ENCODE peak calls at places on chromosomes 3 and 15, in four cellular contexts. K is stromal cell of bone marrow, C is NCI-H2081, S is erythroblast. Y is an unnamed sample.

GRCh38 chr3:160012108-160012507 is 23.5 kb downstream of the IL12A start:
- DNase-seq in K (no peak), C (no peak), S (peak; percentile 17), Y (peak; percentile 63)

GRCh38 chr3:55904716-55905115 is 417.6 kb upstream of the WNT5A start:
- DNase-seq in K (no peak), C (no peak), S (no peak), Y (no peak)

GRCh38 chr3:44120721-44121582 is 120.7 kb upstream of the TOPAZ1 start:
- DNase-seq in K (no peak), C (no peak), S (no peak), Y (no peak)

GRCh38 chr3:134353831-134354611 is 20.2 kb downstream of the AMOTL2 start:
- DNase-seq in K (no peak), C (no peak), S (no peak), Y (no peak)

GRCh38 chr3:185250247-185250646 is 3.6 kb downstream of the EHHADH start:
- DNase-seq in K (no peak), C (no peak), S (no peak), Y (no peak)

GRCh38 chr15:76169792-76170425 is 110.1 kb downstream of the TMEM266 start:
- DNase-seq in K (no peak), C (no peak), S (no peak), Y (no peak)

GRCh38 chr15:44536298-44536961 is 517 bp upstream of the EIF3J start:
- DNase-seq in K (peak; percentile 72), C (no peak), S (peak; percentile 92), Y (peak; percentile 95)

GRCh38 chr3:39208463-39209055 is 16.2 kb upstream of the XIRP1 start:
- DNase-seq in K (peak; percentile 41), C (peak; percentile 12), S (peak; percentile 27), Y (peak; percentile 89)

GRCh38 chr3:13021141-13021933 is 51.9 kb downstream of the IQSEC1 start:
- DNase-seq in K (no peak), C (peak; percentile 26), S (no peak), Y (no peak)

GRCh38 chr15:47351501-47351900 is 365.8 kb upstream of the SEMA6D start:
- DNase-seq in K (no peak), C (no peak), S (no peak), Y (no peak)

GRCh38 chr3:20539666-20540460 is 353.9 kb upstream of the SGO1 start:
- DNase-seq in K (no peak), C (no peak), S (no peak), Y (no peak)

GRCh38 chr3:195185574-195185973 is 85.4 kb downstream of the XXYLT1 start:
- DNase-seq in K (no peak), C (no peak), S (no peak), Y (no peak)

GRCh38 chr15:89299896-89300295 is 34.7 kb downstream of the POLG start:
- DNase-seq in K (peak; percentile 33), C (no peak), S (no peak), Y (peak; percentile 24)

GRCh38 chr3:58535531-58536500 is 1.2 kb downstream of the ACOX2 start:
- DNase-seq in K (no peak), C (no peak), S (peak; percentile 64), Y (peak; percentile 54)

GRCh38 chr3:1235526-1236120 is 142.8 kb downstream of the CNTN6 start:
- DNase-seq in K (no peak), C (no peak), S (no peak), Y (no peak)

GRCh38 chr3:99794485-99794884 is 23.2 kb upstream of the CMSS1 start:
- DNase-seq in K (no peak), C (no peak), S (no peak), Y (no peak)

GRCh38 chr15:70258369-70259029 is 160.8 kb upstream of the TLE3 start:
- DNase-seq in K (no peak), C (no peak), S (no peak), Y (no peak)

GRCh38 chr3:51945926-51946500 is 3.9 kb downstream of the PARP3 start:
- DNase-seq in K (no peak), C (no peak), S (no peak), Y (no peak)

GRCh38 chr15:65371976-65372786 is 5.6 kb downstream of the IGDCC3 start:
- DNase-seq in K (no peak), C (no peak), S (no peak), Y (no peak)

GRCh38 chr3:99118381-99118780 is 216.9 kb upstream of the DCBLD2 start:
- DNase-seq in K (no peak), C (no peak), S (no peak), Y (no peak)

GRCh38 chr3:187986514-187986934 is 167.4 kb upstream of the LPP start:
- DNase-seq in K (peak; percentile 84), C (no peak), S (no peak), Y (peak; percentile 45)

GRCh38 chr3:41668366-41668765 is 293.5 kb downstream of the ULK4 start:
- DNase-seq in K (no peak), C (no peak), S (no peak), Y (no peak)